ENCODE peak calls at places on chromosomes 4 and X, in ten cellular contexts. One of them, this sample, is unnamed.

GRCh38 chr4:158873795-158874359 is 105.1 kb downstream of the FNIP2 start:
- DNase-seq in IMR-90: peak; percentile 96
- DNase-seq in body of pancreas: no peak
- DNase-seq in NB4: no peak
- DNase-seq in A549: peak; percentile 86
- DNase-seq in Peyer's patch: no peak
- DNase-seq in suprapubic skin: no peak
- DNase-seq in sigmoid colon: no peak
- DNase-seq in heart left ventricle: no peak
- DNase-seq in adrenal gland: no peak
- DNase-seq in this sample: no peak

GRCh38 chrX:17669891-17670290 is 67.4 kb upstream of the SCML1 start:
- DNase-seq in IMR-90: no peak
- DNase-seq in body of pancreas: no peak
- DNase-seq in NB4: no peak
- DNase-seq in A549: no peak
- DNase-seq in Peyer's patch: no peak
- DNase-seq in suprapubic skin: no peak
- DNase-seq in sigmoid colon: no peak
- DNase-seq in heart left ventricle: no peak
- DNase-seq in adrenal gland: no peak
- DNase-seq in this sample: no peak

GRCh38 chr4:7862561-7863200 is 77.0 kb downstream of the AFAP1 start:
- DNase-seq in IMR-90: no peak
- DNase-seq in body of pancreas: no peak
- DNase-seq in NB4: no peak
- DNase-seq in A549: no peak
- DNase-seq in Peyer's patch: no peak
- DNase-seq in suprapubic skin: no peak
- DNase-seq in sigmoid colon: peak; percentile 57
- DNase-seq in heart left ventricle: no peak
- DNase-seq in adrenal gland: no peak
- DNase-seq in this sample: no peak

GRCh38 chr4:41709844-41710481 is 38.6 kb downstream of the PHOX2B start:
- DNase-seq in IMR-90: peak; percentile 97
- DNase-seq in body of pancreas: no peak
- DNase-seq in NB4: peak; percentile 37
- DNase-seq in A549: peak; percentile 82
- DNase-seq in Peyer's patch: no peak
- DNase-seq in suprapubic skin: no peak
- DNase-seq in sigmoid colon: no peak
- DNase-seq in heart left ventricle: no peak
- DNase-seq in adrenal gland: no peak
- DNase-seq in this sample: no peak

GRCh38 chr4:135368826-135369225 is 1167.2 kb upstream of the PABPC4L start:
- DNase-seq in IMR-90: peak; percentile 14
- DNase-seq in body of pancreas: no peak
- DNase-seq in NB4: no peak
- DNase-seq in A549: no peak
- DNase-seq in Peyer's patch: no peak
- DNase-seq in suprapubic skin: no peak
- DNase-seq in sigmoid colon: no peak
- DNase-seq in heart left ventricle: no peak
- DNase-seq in adrenal gland: no peak
- DNase-seq in this sample: no peak

GRCh38 chrX:154123241-154124219 is 20.5 kb upstream of the OPN1LW start:
- DNase-seq in IMR-90: no peak
- DNase-seq in body of pancreas: no peak
- DNase-seq in NB4: peak; percentile 69
- DNase-seq in A549: peak; percentile 32
- DNase-seq in Peyer's patch: peak; percentile 48
- DNase-seq in suprapubic skin: no peak
- DNase-seq in sigmoid colon: no peak
- DNase-seq in heart left ventricle: peak; percentile 40
- DNase-seq in adrenal gland: peak; percentile 30
- DNase-seq in this sample: peak; percentile 88

GRCh38 chr4:24671824-24672223 is 87.5 kb upstream of the DHX15 start:
- DNase-seq in IMR-90: no peak
- DNase-seq in body of pancreas: no peak
- DNase-seq in NB4: no peak
- DNase-seq in A549: no peak
- DNase-seq in Peyer's patch: no peak
- DNase-seq in suprapubic skin: no peak
- DNase-seq in sigmoid colon: no peak
- DNase-seq in heart left ventricle: no peak
- DNase-seq in adrenal gland: no peak
- DNase-seq in this sample: no peak

GRCh38 chrX:149721778-149722177 is 9.9 kb downstream of the MAGEA11 start:
- DNase-seq in IMR-90: no peak
- DNase-seq in body of pancreas: no peak
- DNase-seq in NB4: no peak
- DNase-seq in A549: no peak
- DNase-seq in Peyer's patch: no peak
- DNase-seq in suprapubic skin: no peak
- DNase-seq in sigmoid colon: no peak
- DNase-seq in heart left ventricle: no peak
- DNase-seq in adrenal gland: no peak
- DNase-seq in this sample: no peak

GRCh38 chr4:68011684-68012083 is 48.4 kb upstream of the TMPRSS11A start:
- DNase-seq in IMR-90: no peak
- DNase-seq in body of pancreas: no peak
- DNase-seq in NB4: no peak
- DNase-seq in A549: no peak
- DNase-seq in Peyer's patch: no peak
- DNase-seq in suprapubic skin: no peak
- DNase-seq in sigmoid colon: no peak
- DNase-seq in heart left ventricle: no peak
- DNase-seq in adrenal gland: no peak
- DNase-seq in this sample: no peak

GRCh38 chr4:1882850-1883271 is 11.7 kb downstream of the NSD2 start:
- DNase-seq in IMR-90: no peak
- DNase-seq in body of pancreas: no peak
- DNase-seq in NB4: no peak
- DNase-seq in A549: no peak
- DNase-seq in Peyer's patch: no peak
- DNase-seq in suprapubic skin: no peak
- DNase-seq in sigmoid colon: no peak
- DNase-seq in heart left ventricle: peak; percentile 38
- DNase-seq in adrenal gland: peak; percentile 73
- DNase-seq in this sample: peak; percentile 49

GRCh38 chr4:1883583-1883982 is 12.4 kb downstream of the NSD2 start:
- DNase-seq in IMR-90: no peak
- DNase-seq in body of pancreas: no peak
- DNase-seq in NB4: no peak
- DNase-seq in A549: no peak
- DNase-seq in Peyer's patch: no peak
- DNase-seq in suprapubic skin: no peak
- DNase-seq in sigmoid colon: no peak
- DNase-seq in heart left ventricle: no peak
- DNase-seq in adrenal gland: no peak
- DNase-seq in this sample: peak; percentile 25

GRCh38 chr4:1880332-1880731 is 9.1 kb downstream of the NSD2 start:
- DNase-seq in IMR-90: no peak
- DNase-seq in body of pancreas: no peak
- DNase-seq in NB4: no peak
- DNase-seq in A549: no peak
- DNase-seq in Peyer's patch: no peak
- DNase-seq in suprapubic skin: no peak
- DNase-seq in sigmoid colon: no peak
- DNase-seq in heart left ventricle: no peak
- DNase-seq in adrenal gland: no peak
- DNase-seq in this sample: no peak

GRCh38 chr4:1879491-1879890 is 8.3 kb downstream of the NSD2 start:
- DNase-seq in IMR-90: peak; percentile 33
- DNase-seq in body of pancreas: no peak
- DNase-seq in NB4: peak; percentile 72
- DNase-seq in A549: no peak
- DNase-seq in Peyer's patch: no peak
- DNase-seq in suprapubic skin: no peak
- DNase-seq in sigmoid colon: no peak
- DNase-seq in heart left ventricle: no peak
- DNase-seq in adrenal gland: no peak
- DNase-seq in this sample: peak; percentile 16

GRCh38 chr4:1881709-1882108 is 10.5 kb downstream of the NSD2 start:
- DNase-seq in IMR-90: no peak
- DNase-seq in body of pancreas: no peak
- DNase-seq in NB4: no peak
- DNase-seq in A549: no peak
- DNase-seq in Peyer's patch: no peak
- DNase-seq in suprapubic skin: no peak
- DNase-seq in sigmoid colon: no peak
- DNase-seq in heart left ventricle: no peak
- DNase-seq in adrenal gland: no peak
- DNase-seq in this sample: no peak
- TF ChIP-seq POLR2A in IMR-90: no peak
- TF ChIP-seq POLR2A in body of pancreas: no peak
- TF ChIP-seq POLR2A in NB4: no peak
- TF ChIP-seq POLR2A in A549: no peak
- TF ChIP-seq POLR2A in Peyer's patch: no peak
- TF ChIP-seq POLR2A in suprapubic skin: no peak
- TF ChIP-seq POLR2A in sigmoid colon: no peak
- TF ChIP-seq POLR2A in heart left ventricle: no peak
- TF ChIP-seq POLR2A in adrenal gland: no peak
- TF ChIP-seq POLR2A in this sample: no peak

GRCh38 chrX:39541881-39542280 is 555.9 kb downstream of the BCOR start:
- DNase-seq in IMR-90: no peak
- DNase-seq in body of pancreas: no peak
- DNase-seq in NB4: no peak
- DNase-seq in A549: no peak
- DNase-seq in Peyer's patch: no peak
- DNase-seq in suprapubic skin: no peak
- DNase-seq in sigmoid colon: no peak
- DNase-seq in heart left ventricle: no peak
- DNase-seq in adrenal gland: no peak
- DNase-seq in this sample: no peak

GRCh38 chrX:39542316-39542715 is 555.4 kb downstream of the BCOR start:
- DNase-seq in IMR-90: no peak
- DNase-seq in body of pancreas: no peak
- DNase-seq in NB4: no peak
- DNase-seq in A549: no peak
- DNase-seq in Peyer's patch: no peak
- DNase-seq in suprapubic skin: no peak
- DNase-seq in sigmoid colon: no peak
- DNase-seq in heart left ventricle: no peak
- DNase-seq in adrenal gland: no peak
- DNase-seq in this sample: no peak
- TF ChIP-seq CTCF in IMR-90: no peak
- TF ChIP-seq CTCF in body of pancreas: no peak
- TF ChIP-seq CTCF in NB4: no peak
- TF ChIP-seq CTCF in A549: no peak
- TF ChIP-seq CTCF in Peyer's patch: no peak
- TF ChIP-seq CTCF in suprapubic skin: no peak
- TF ChIP-seq CTCF in sigmoid colon: no peak
- TF ChIP-seq CTCF in heart left ventricle: no peak
- TF ChIP-seq CTCF in adrenal gland: no peak
- TF ChIP-seq CTCF in this sample: no peak

DNA sequence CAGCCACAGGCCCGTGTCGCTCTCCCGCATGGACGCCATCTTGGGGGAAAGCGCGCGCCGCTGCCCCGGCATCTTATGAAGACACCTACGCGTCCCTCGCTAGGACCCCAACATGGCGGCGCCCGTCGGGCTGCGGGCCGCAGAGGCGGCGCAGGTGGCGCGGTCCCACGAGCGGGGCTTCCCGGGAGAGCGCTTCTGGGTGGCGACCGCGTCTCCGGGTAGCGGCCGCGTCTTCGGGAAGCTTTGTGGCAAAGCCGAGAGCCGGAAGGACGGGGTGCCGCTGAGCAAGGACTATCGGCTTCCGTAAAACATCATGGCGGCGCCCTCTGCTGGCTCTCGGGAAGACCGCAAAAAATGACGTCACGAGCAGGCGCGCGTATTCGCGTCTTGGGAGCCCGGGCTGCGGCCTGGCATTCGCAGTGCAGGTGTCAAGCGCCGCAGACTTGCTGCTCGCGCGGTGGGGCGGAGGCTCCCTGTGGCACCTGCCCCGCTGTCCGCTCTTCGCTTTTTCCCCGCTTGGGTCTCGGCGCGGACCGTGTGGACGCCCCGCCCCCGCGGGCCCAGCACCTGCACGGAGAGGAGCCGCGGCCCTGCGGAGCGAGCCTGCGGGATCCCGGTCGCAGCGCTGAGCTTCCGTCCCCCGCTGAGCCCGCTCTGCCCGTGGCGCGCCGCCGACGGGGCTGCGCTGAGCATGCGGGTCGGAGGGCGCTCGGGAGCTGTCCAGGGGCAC is at the start of gene NELFA:
- DNase-seq in IMR-90: peak; percentile 91
- DNase-seq in body of pancreas: peak; percentile 96
- DNase-seq in NB4: peak; percentile 98
- DNase-seq in A549: peak; percentile 95
- DNase-seq in Peyer's patch: peak; percentile 97
- DNase-seq in suprapubic skin: peak; percentile 97
- DNase-seq in sigmoid colon: peak; percentile 97
- DNase-seq in heart left ventricle: peak; percentile 96
- DNase-seq in adrenal gland: peak; percentile 97
- DNase-seq in this sample: peak; percentile 99
- TF ChIP-seq POLR2A in IMR-90: peak; percentile 18
- TF ChIP-seq POLR2A in body of pancreas: peak; percentile 91
- TF ChIP-seq POLR2A in NB4: peak; percentile 90
- TF ChIP-seq POLR2A in A549: peak; percentile 82
- TF ChIP-seq POLR2A in Peyer's patch: peak; percentile 92
- TF ChIP-seq POLR2A in suprapubic skin: peak; percentile 20
- TF ChIP-seq POLR2A in sigmoid colon: peak; percentile 57
- TF ChIP-seq POLR2A in heart left ventricle: peak; percentile 76
- TF ChIP-seq POLR2A in adrenal gland: peak; percentile 73
- TF ChIP-seq POLR2A in this sample: no peak

GRCh38 chr4:120977435-120977997 is 55.0 kb upstream of the PRDM5 start:
- DNase-seq in IMR-90: peak; percentile 70
- DNase-seq in body of pancreas: peak; percentile 27
- DNase-seq in NB4: peak; percentile 41
- DNase-seq in A549: peak; percentile 53
- DNase-seq in Peyer's patch: no peak
- DNase-seq in suprapubic skin: no peak
- DNase-seq in sigmoid colon: no peak
- DNase-seq in heart left ventricle: no peak
- DNase-seq in adrenal gland: peak; percentile 43
- DNase-seq in this sample: no peak
- TF ChIP-seq CTCF in IMR-90: peak; percentile 68
- TF ChIP-seq CTCF in body of pancreas: peak; percentile 54
- TF ChIP-seq CTCF in NB4: peak; percentile 54
- TF ChIP-seq CTCF in A549: peak; percentile 17
- TF ChIP-seq CTCF in Peyer's patch: peak; percentile 33
- TF ChIP-seq CTCF in suprapubic skin: peak; percentile 33
- TF ChIP-seq CTCF in sigmoid colon: no peak
- TF ChIP-seq CTCF in heart left ventricle: peak; percentile 59
- TF ChIP-seq CTCF in adrenal gland: peak; percentile 57
- TF ChIP-seq CTCF in this sample: no peak

GRCh38 chr4:10079951-10080873 is 36.4 kb downstream of the WDR1 start:
- DNase-seq in IMR-90: no peak
- DNase-seq in body of pancreas: peak; percentile 10
- DNase-seq in NB4: no peak
- DNase-seq in A549: no peak
- DNase-seq in Peyer's patch: peak; percentile 5
- DNase-seq in suprapubic skin: peak; percentile 72
- DNase-seq in sigmoid colon: peak; percentile 62
- DNase-seq in heart left ventricle: no peak
- DNase-seq in adrenal gland: peak; percentile 37
- DNase-seq in this sample: peak; percentile 60
- TF ChIP-seq POLR2A in IMR-90: no peak
- TF ChIP-seq POLR2A in body of pancreas: no peak
- TF ChIP-seq POLR2A in NB4: no peak
- TF ChIP-seq POLR2A in A549: no peak
- TF ChIP-seq POLR2A in Peyer's patch: no peak
- TF ChIP-seq POLR2A in suprapubic skin: no peak
- TF ChIP-seq POLR2A in sigmoid colon: no peak
- TF ChIP-seq POLR2A in heart left ventricle: no peak
- TF ChIP-seq POLR2A in adrenal gland: no peak
- TF ChIP-seq POLR2A in this sample: no peak